ENCODE peak calls at places on chromosomes 13 and 19, in nine cellular contexts. P is left ventricle myocardium superior; M is activated CD4-positive, alpha-beta T cell treated with anti-CD3 and anti-CD28 coated beads, Interleukin-2, amount 10 ng/mL, durations not matched to agents 7 days and 5 days; K is PC-3; W is ACHN; D is activated CD4-positive, CD25-positive, alpha-beta regulatory T cell; I is adipocyte; Q is CD4-positive, alpha-beta memory T cell; R is activated naive CD4-positive, alpha-beta T cell treated with anti-CD3 and anti-CD28 coated beads for 36 hours. G is an unnamed sample.

GRCh38 chr13:51675385-51675784 is 91.1 kb downstream of the WDFY2 start:
- DNase-seq in R (no peak), K (no peak), W (no peak), P (no peak), Q (no peak), I (no peak), M (no peak), D (no peak), G (no peak)

GRCh38 chr19:15328312-15328711 is 4.0 kb downstream of the BRD4 start:
- DNase-seq in I (no peak), W (no peak), Q (no peak), M (no peak), D (no peak), K (no peak), P (no peak), R (no peak), G (no peak)

GRCh38 chr19:53649746-53650593 is 18.2 kb downstream of the DPRX start:
- DNase-seq in R (no peak), I (no peak), D (no peak), Q (no peak), P (no peak), M (no peak), W (no peak), K (no peak), G (no peak)

GRCh38 chr13:73216381-73216831 is 157.6 kb downstream of the KLF5 start:
- DNase-seq in D (no peak), I (peak), R (no peak), M (no peak), K (no peak), W (no peak), P (no peak), Q (no peak), G (no peak)

GRCh38 chr19:38173324-38174041 is 50.5 kb downstream of the DPF1 start:
- DNase-seq in M (no peak), D (no peak), P (peak), Q (no peak), R (no peak), W (peak), I (no peak), K (no peak), G (peak)

GRCh38 chr19:8069116-8069973 is 16.8 kb downstream of the CCL25 start:
- DNase-seq in P (no peak), R (peak), W (peak), I (no peak), K (peak), M (no peak), D (no peak), Q (no peak), G (no peak)

GRCh38 chr19:42422576-42423461 is 4.4 kb downstream of the LIPE start:
- DNase-seq in K (no peak), I (no peak), W (peak), R (peak), D (peak), Q (peak), M (peak), P (no peak), G (peak)

GRCh38 chr13:93818345-93818744 is 591.7 kb downstream of the GPC6 start:
- DNase-seq in K (no peak), R (no peak), Q (no peak), D (no peak), W (no peak), M (no peak), P (no peak), I (no peak), G (no peak)

GRCh38 chr19:13012690-13013608 is 17.7 kb downstream of the NFIX start:
- DNase-seq in Q (peak), D (no peak), I (no peak), W (peak), R (peak), P (peak), K (peak), M (peak), G (peak)

G was measured in RWPE1.